ENCODE peak calls at places on chromosomes 7 and 10, in ten cellular contexts. E is prostate gland, R is adrenal gland, K is body of pancreas, A is stomach, Y is tibial nerve, Z is IMR-90, L is endothelial cell of umbilical vein, U is HepG2, O is heart left ventricle. J is an unnamed sample.
A peak's percentile ranks its signal among the peaks of the same experiment; 100 is the strongest.

GRCh38 chr7:137402535-137403258 is 59.2 kb upstream of the PTN start:
- DNase-seq in O (no peak), Y (no peak), A (no peak), Z (no peak), U (no peak), L (no peak), R (no peak), E (no peak), K (no peak), J (no peak)

GRCh38 chr10:125060851-125061556 is 99.4 kb downstream of the CTBP2 start:
- DNase-seq in O (peak; percentile 91), L (peak; percentile 80), Z (peak; percentile 80), U (peak; percentile 35), K (peak; percentile 86), Y (peak; percentile 85), A (peak; percentile 88), R (peak; percentile 84), E (peak; percentile 94), J (peak; percentile 84)

GRCh38 chr7:35985126-35985754 is 167.8 kb upstream of the EEPD1 start:
- DNase-seq in Y (peak; percentile 75), Z (peak; percentile 70), E (peak; percentile 79), A (peak; percentile 87), O (peak; percentile 87), K (peak; percentile 89), R (peak; percentile 83), U (peak; percentile 52), L (peak; percentile 67), J (peak; percentile 68)

GRCh38 chr7:70456729-70457128 is 675.2 kb upstream of the GALNT17 start:
- DNase-seq in L (no peak), A (no peak), O (no peak), R (no peak), U (no peak), E (no peak), Z (no peak), Y (no peak), K (no peak), J (no peak)

GRCh38 chr7:142867097-142867378 is 12.2 kb downstream of the EPHB6 start:
- DNase-seq in O (no peak), K (no peak), R (no peak), U (no peak), A (no peak), Z (no peak), L (no peak), E (no peak), Y (no peak), J (no peak)

GRCh38 chr10:79399242-79399831 is 46.1 kb downstream of the ZCCHC24 start:
- DNase-seq in L (peak; percentile 71), O (peak; percentile 93), K (peak; percentile 66), A (peak; percentile 81), Z (peak; percentile 95), U (no peak), R (peak; percentile 51), E (peak; percentile 68), Y (peak; percentile 87), J (peak; percentile 54)

GRCh38 chr10:4708123-4708759 is 117.8 kb upstream of the AKR1E2 start:
- DNase-seq in R (no peak), L (no peak), Z (no peak), O (no peak), K (no peak), U (peak; percentile 15), Y (no peak), A (no peak), E (no peak), J (no peak)

GRCh38 chr10:5812283-5813090 is 747 bp downstream of the GDI2 start:
- DNase-seq in L (peak; percentile 43), O (peak; percentile 65), R (peak; percentile 53), E (peak; percentile 20), U (no peak), K (peak; percentile 48), Y (peak; percentile 27), A (peak; percentile 58), Z (no peak), J (no peak)

GRCh38 chr7:116977172-116977571 is 23.9 kb downstream of the ST7 start:
- DNase-seq in A (no peak), L (no peak), Y (no peak), O (no peak), R (no peak), K (no peak), Z (peak; percentile 66), U (no peak), E (no peak), J (no peak)

GRCh38 chr7:91126762-91127161 is 137.5 kb upstream of the FZD1 start:
- DNase-seq in A (no peak), U (no peak), R (no peak), K (no peak), Y (no peak), E (no peak), L (no peak), O (no peak), Z (no peak), J (no peak)

GRCh38 chr10:52423369-52423768 is 109.3 kb downstream of the DKK1 start:
- DNase-seq in O (no peak), L (no peak), Y (no peak), U (no peak), E (no peak), K (no peak), R (no peak), Z (peak; percentile 48), A (no peak), J (no peak)

GRCh38 chr7:75889223-75889825 is 10.5 kb downstream of the RHBDD2 start:
- DNase-seq in A (no peak), Z (no peak), K (no peak), O (no peak), R (no peak), Y (no peak), E (no peak), U (no peak), L (no peak), J (no peak)

DNA sequence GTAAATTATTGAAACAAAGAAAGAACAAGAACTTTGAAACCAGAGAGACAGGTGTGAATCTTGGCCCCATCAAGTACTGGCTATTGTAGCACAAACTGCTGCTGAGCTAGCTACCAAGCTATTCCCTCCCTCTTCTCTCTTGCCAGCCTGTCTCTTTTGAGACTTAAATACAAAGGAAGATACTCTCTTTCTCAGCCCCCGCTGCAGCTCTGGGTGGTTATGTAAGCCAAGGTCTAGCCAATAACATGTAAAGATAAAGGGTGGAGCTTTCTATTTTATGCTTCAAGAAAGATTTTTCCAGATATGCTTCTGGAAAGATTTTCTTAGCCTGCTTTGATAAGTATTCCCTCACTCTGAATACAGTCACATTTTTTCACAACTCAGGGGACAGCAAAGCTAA is 17.2 kb downstream of the BAZ1B start:
- DNase-seq in A (no peak), R (no peak), K (no peak), Y (no peak), U (no peak), L (no peak), Z (no peak), O (no peak), E (no peak), J (no peak)
- H3K36me3 ChIP-seq in A (peaks cover 83% of the 10 kb centered on the region), R (peaks cover 98% of the 10 kb centered on the region), K (peaks cover 43% of the 10 kb centered on the region), Y (peaks cover 12% of the 10 kb centered on the region), U (peaks cover 84% of the 10 kb centered on the region), L (peaks cover 16% of the 10 kb centered on the region), Z (peaks cover 65% of the 10 kb centered on the region), O (peaks cover 38% of the 10 kb centered on the region), E (peaks cover 6% of the 10 kb centered on the region), J (peaks cover 5% of the 10 kb centered on the region)

DNA sequence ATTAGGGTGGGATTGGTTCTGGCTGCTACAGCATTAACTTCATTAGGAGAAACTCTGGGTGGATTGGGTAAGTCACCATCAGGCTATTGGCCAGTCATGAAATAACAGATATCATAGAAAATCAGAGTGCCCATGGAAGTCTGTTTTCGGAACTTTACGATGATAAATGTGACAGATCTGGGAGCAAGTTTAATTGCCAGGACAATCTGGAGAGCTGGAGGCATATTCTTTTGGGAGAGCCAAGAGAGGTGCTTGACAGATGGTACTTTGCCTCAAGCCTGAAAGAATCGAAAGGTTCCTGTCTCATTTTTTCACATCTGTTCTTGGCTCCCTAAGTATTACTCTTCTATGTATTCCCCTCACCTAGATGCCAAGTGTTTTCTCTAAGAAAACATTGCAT is 369.9 kb downstream of the CNTNAP2 start:
- DNase-seq in K (no peak), U (no peak), L (no peak), A (no peak), E (no peak), R (no peak), Y (no peak), O (no peak), Z (no peak), J (no peak)
- H3K4me1 ChIP-seq in K (no peaks in the 10 kb centered on the region), U (no peaks in the 10 kb centered on the region), L (no peaks in the 10 kb centered on the region), A (no peaks in the 10 kb centered on the region), E (no peaks in the 10 kb centered on the region), R (no peaks in the 10 kb centered on the region), Y (no peaks in the 10 kb centered on the region), O (no peaks in the 10 kb centered on the region), Z (no peaks in the 10 kb centered on the region), J (no peaks in the 10 kb centered on the region)

DNA sequence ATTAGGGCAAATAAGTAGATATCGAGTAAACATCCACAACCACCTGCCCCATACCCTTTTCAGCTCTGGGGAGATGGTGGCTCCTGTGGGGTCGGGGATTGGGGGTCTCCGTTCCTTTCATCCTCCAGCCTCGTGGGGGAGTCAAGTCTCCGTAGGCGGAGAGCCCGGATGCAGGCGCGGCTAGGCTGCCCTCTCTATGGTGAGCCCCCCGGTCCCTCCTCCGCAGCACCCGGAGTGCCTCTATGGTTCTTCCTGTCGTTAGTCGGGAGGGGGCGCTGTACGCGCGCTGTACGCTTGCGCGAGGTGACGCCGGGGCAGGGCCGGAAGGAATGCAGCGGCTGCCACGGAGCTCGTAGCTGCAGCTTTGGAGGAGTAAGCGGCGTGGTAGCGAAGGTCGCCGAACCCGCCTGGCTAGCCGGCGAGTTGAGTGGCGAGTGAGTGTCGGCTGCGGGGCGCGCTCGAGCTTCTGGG is 14.8 kb upstream of the MMD2 start:
- DNase-seq in R (peak; percentile 92), U (peak; percentile 89), A (peak; percentile 90), O (peak; percentile 92), E (peak; percentile 76), K (peak; percentile 90), Z (peak; percentile 89), L (peak; percentile 90), Y (peak; percentile 63), J (peak; percentile 73)
- TF ChIP-seq POLR2A in R (no peak), U (peak; percentile 73), A (no peak), O (no peak), E (peak; percentile 47), K (peak; percentile 64), Z (peak; percentile 75), L (peak; percentile 73), Y (peak; percentile 59), J (no peak)

GRCh38 chr7:132500727-132501410 is 75.4 kb downstream of the PLXNA4 start:
- DNase-seq in U (no peak), O (peak; percentile 82), K (peak; percentile 47), L (peak; percentile 95), Z (no peak), Y (peak; percentile 89), E (no peak), R (no peak), A (peak; percentile 80), J (no peak)

GRCh38 chr7:132497098-132497497 is 79.2 kb downstream of the PLXNA4 start:
- DNase-seq in Z (no peak), U (no peak), Y (no peak), R (no peak), O (no peak), K (no peak), A (no peak), L (no peak), E (no peak), J (no peak)

GRCh38 chr7:132501956-132502355 is 74.3 kb downstream of the PLXNA4 start:
- DNase-seq in L (peak; percentile 99), O (no peak), A (no peak), U (no peak), R (no peak), Y (no peak), K (no peak), Z (no peak), E (no peak), J (no peak)

GRCh38 chr7:132498319-132498718 is 78.0 kb downstream of the PLXNA4 start:
- DNase-seq in U (no peak), K (no peak), A (no peak), Z (no peak), O (no peak), R (no peak), L (no peak), Y (no peak), E (no peak), J (no peak)

GRCh38 chr7:132499065-132499464 is 77.2 kb downstream of the PLXNA4 start:
- DNase-seq in Y (no peak), A (no peak), O (no peak), E (no peak), L (no peak), K (no peak), Z (no peak), R (no peak), U (no peak), J (no peak)
- H3K36me3 ChIP-seq in Y (no peaks in the 10 kb centered on the region), A (no peaks in the 10 kb centered on the region), O (no peaks in the 10 kb centered on the region), E (no peaks in the 10 kb centered on the region), L (no peaks in the 10 kb centered on the region), K (no peaks in the 10 kb centered on the region), Z (no peaks in the 10 kb centered on the region), R (no peaks in the 10 kb centered on the region), U (no peaks in the 10 kb centered on the region), J (no peaks in the 10 kb centered on the region)